ENCODE peak calls at places on chromosomes 13 and 19, in eight cellular contexts. One of them, this sample, is unnamed.

GRCh38 chr13:20161275-20161950 is 561 bp upstream of the GJA3 start:
- DNase-seq in testis: peak
- DNase-seq in heart right ventricle: peak
- DNase-seq in endodermal cell: peak
- DNase-seq in CD8-positive, alpha-beta T cell: peak
- DNase-seq in cardiac muscle cell: peak
- DNase-seq in PC-9: no peak
- DNase-seq in IMR-90: no peak
- DNase-seq in this sample: no peak

GRCh38 chr13:86569119-86569518 is 769.9 kb upstream of the SLITRK6 start:
- DNase-seq in testis: no peak
- DNase-seq in heart right ventricle: no peak
- DNase-seq in endodermal cell: no peak
- DNase-seq in CD8-positive, alpha-beta T cell: no peak
- DNase-seq in cardiac muscle cell: no peak
- DNase-seq in PC-9: no peak
- DNase-seq in IMR-90: peak
- DNase-seq in this sample: no peak

GRCh38 chr19:56294557-56294956 is 20.1 kb downstream of the ZSCAN5A start:
- DNase-seq in testis: no peak
- DNase-seq in heart right ventricle: no peak
- DNase-seq in endodermal cell: no peak
- DNase-seq in CD8-positive, alpha-beta T cell: no peak
- DNase-seq in cardiac muscle cell: no peak
- DNase-seq in PC-9: no peak
- DNase-seq in IMR-90: peak
- DNase-seq in this sample: peak

GRCh38 chr13:109151696-109152095 is 522.3 kb downstream of the MYO16 start:
- DNase-seq in testis: no peak
- DNase-seq in heart right ventricle: no peak
- DNase-seq in endodermal cell: peak
- DNase-seq in CD8-positive, alpha-beta T cell: no peak
- DNase-seq in cardiac muscle cell: no peak
- DNase-seq in PC-9: no peak
- DNase-seq in IMR-90: no peak
- DNase-seq in this sample: peak

GRCh38 chr19:51799311-51799997 is 4.5 kb downstream of the FPR3 start:
- DNase-seq in testis: peak
- DNase-seq in heart right ventricle: peak
- DNase-seq in endodermal cell: no peak
- DNase-seq in CD8-positive, alpha-beta T cell: no peak
- DNase-seq in cardiac muscle cell: no peak
- DNase-seq in PC-9: peak
- DNase-seq in IMR-90: peak
- DNase-seq in this sample: peak

GRCh38 chr13:84131249-84131648 is 249.0 kb upstream of the SLITRK1 start:
- DNase-seq in testis: no peak
- DNase-seq in heart right ventricle: no peak
- DNase-seq in endodermal cell: no peak
- DNase-seq in CD8-positive, alpha-beta T cell: no peak
- DNase-seq in cardiac muscle cell: no peak
- DNase-seq in PC-9: no peak
- DNase-seq in IMR-90: no peak
- DNase-seq in this sample: no peak

GRCh38 chr19:13355356-13355755 is 150.9 kb downstream of the CACNA1A start:
- DNase-seq in testis: no peak
- DNase-seq in heart right ventricle: no peak
- DNase-seq in endodermal cell: no peak
- DNase-seq in CD8-positive, alpha-beta T cell: no peak
- DNase-seq in cardiac muscle cell: no peak
- DNase-seq in PC-9: no peak
- DNase-seq in IMR-90: no peak
- DNase-seq in this sample: no peak

GRCh38 chr19:49145485-49146407 is 9.4 kb downstream of the HRC start:
- DNase-seq in testis: peak
- DNase-seq in heart right ventricle: peak
- DNase-seq in endodermal cell: peak
- DNase-seq in CD8-positive, alpha-beta T cell: peak
- DNase-seq in cardiac muscle cell: peak
- DNase-seq in PC-9: peak
- DNase-seq in IMR-90: peak
- DNase-seq in this sample: peak

DNA sequence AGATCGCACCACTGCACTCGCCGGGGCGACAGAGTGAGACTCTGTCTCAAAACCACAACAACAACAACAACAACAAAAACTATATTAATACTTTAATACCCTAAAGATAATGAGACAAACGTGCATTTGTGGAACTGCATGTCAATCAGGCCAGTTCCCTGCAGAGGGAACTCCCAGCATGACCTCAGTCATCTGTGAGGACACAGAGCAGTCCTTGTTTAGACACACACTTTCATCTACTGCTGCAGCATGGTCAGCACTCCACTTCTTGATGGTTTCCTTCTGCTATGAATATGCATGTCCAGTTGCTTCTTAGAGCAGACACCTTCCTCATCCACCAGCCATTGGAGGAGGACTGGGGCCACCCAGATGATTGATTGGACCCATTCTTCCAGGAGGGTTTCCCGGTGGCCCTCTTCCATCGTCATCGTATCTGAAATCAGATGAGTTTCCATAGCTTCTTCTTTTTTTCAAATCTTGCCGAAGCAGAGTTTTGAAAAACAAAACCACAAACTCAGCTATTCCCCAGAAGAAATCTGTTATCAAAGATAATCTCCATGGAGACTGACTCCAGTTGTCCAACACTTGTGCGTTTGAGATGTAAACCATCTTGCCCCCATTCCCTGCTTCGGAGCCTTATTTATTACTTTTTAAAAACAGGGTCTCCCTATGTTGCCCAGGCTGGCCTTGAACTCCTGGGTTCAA is 26.5 kb downstream of the ZNF607 start:
- DNase-seq in testis: no peak
- DNase-seq in heart right ventricle: no peak
- DNase-seq in endodermal cell: no peak
- DNase-seq in CD8-positive, alpha-beta T cell: no peak
- DNase-seq in cardiac muscle cell: no peak
- DNase-seq in PC-9: no peak
- DNase-seq in IMR-90: no peak
- DNase-seq in this sample: no peak
- H3K4me3 ChIP-seq in testis: peak
- H3K4me3 ChIP-seq in heart right ventricle: no peak
- H3K4me3 ChIP-seq in endodermal cell: no peak
- H3K4me3 ChIP-seq in CD8-positive, alpha-beta T cell: no peak
- H3K4me3 ChIP-seq in cardiac muscle cell: no peak
- H3K4me3 ChIP-seq in PC-9: no peak
- H3K4me3 ChIP-seq in IMR-90: no peak
- H3K4me3 ChIP-seq in this sample: no peak

GRCh38 chr19:2982556-2982955 is 5.2 kb downstream of the TLE6 start:
- DNase-seq in testis: no peak
- DNase-seq in heart right ventricle: no peak
- DNase-seq in endodermal cell: no peak
- DNase-seq in CD8-positive, alpha-beta T cell: no peak
- DNase-seq in cardiac muscle cell: no peak
- DNase-seq in PC-9: no peak
- DNase-seq in IMR-90: no peak
- DNase-seq in this sample: no peak

GRCh38 chr19:2981898-2982297 is 4.5 kb downstream of the TLE6 start:
- DNase-seq in testis: no peak
- DNase-seq in heart right ventricle: no peak
- DNase-seq in endodermal cell: no peak
- DNase-seq in CD8-positive, alpha-beta T cell: no peak
- DNase-seq in cardiac muscle cell: no peak
- DNase-seq in PC-9: no peak
- DNase-seq in IMR-90: no peak
- DNase-seq in this sample: no peak

GRCh38 chr19:2984196-2984490 is 6.8 kb downstream of the TLE6 start:
- DNase-seq in testis: no peak
- DNase-seq in heart right ventricle: no peak
- DNase-seq in endodermal cell: peak
- DNase-seq in CD8-positive, alpha-beta T cell: no peak
- DNase-seq in cardiac muscle cell: no peak
- DNase-seq in PC-9: no peak
- DNase-seq in IMR-90: no peak
- DNase-seq in this sample: no peak

GRCh38 chr19:2983351-2984195 is 6.2 kb downstream of the TLE6 start:
- DNase-seq in testis: peak
- DNase-seq in heart right ventricle: peak
- DNase-seq in endodermal cell: no peak
- DNase-seq in CD8-positive, alpha-beta T cell: no peak
- DNase-seq in cardiac muscle cell: peak
- DNase-seq in PC-9: peak
- DNase-seq in IMR-90: peak
- DNase-seq in this sample: peak

DNA sequence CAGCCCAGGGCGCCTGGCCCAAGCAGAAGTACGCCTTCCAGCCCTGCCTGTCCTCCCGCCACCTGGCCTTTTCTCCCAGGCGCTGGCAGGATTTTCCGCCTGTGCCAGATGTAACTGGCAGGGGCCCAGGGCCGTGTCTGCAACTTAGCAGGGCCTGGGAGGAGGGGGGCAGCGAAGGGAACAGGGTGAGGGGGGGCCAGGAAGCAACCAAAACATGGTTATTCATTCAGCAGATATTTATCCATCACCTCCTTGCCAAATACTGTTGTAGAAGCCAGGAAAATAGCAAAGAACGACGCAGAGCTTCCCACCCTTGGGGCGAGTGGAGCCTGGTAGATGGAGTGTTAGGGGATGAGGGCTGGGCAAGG is 5.6 kb downstream of the TLE6 start:
- DNase-seq in testis: peak
- DNase-seq in heart right ventricle: peak
- DNase-seq in endodermal cell: peak
- DNase-seq in CD8-positive, alpha-beta T cell: no peak
- DNase-seq in cardiac muscle cell: peak
- DNase-seq in PC-9: peak
- DNase-seq in IMR-90: peak
- DNase-seq in this sample: no peak
- H3K27ac ChIP-seq in testis: peak
- H3K27ac ChIP-seq in heart right ventricle: peak
- H3K27ac ChIP-seq in endodermal cell: no peak
- H3K27ac ChIP-seq in CD8-positive, alpha-beta T cell: no peak
- H3K27ac ChIP-seq in cardiac muscle cell: peak
- H3K27ac ChIP-seq in PC-9: no peak
- H3K27ac ChIP-seq in IMR-90: peak
- H3K27ac ChIP-seq in this sample: no peak

GRCh38 chr19:18868380-18869230 is 27.4 kb downstream of the CERS1 start:
- DNase-seq in testis: no peak
- DNase-seq in heart right ventricle: no peak
- DNase-seq in endodermal cell: no peak
- DNase-seq in CD8-positive, alpha-beta T cell: peak
- DNase-seq in cardiac muscle cell: no peak
- DNase-seq in PC-9: no peak
- DNase-seq in IMR-90: no peak
- DNase-seq in this sample: no peak

GRCh38 chr19:18871543-18871942 is 24.4 kb downstream of the CERS1 start:
- DNase-seq in testis: no peak
- DNase-seq in heart right ventricle: no peak
- DNase-seq in endodermal cell: peak
- DNase-seq in CD8-positive, alpha-beta T cell: no peak
- DNase-seq in cardiac muscle cell: no peak
- DNase-seq in PC-9: no peak
- DNase-seq in IMR-90: no peak
- DNase-seq in this sample: no peak

GRCh38 chr19:18870531-18871172 is 25.3 kb downstream of the CERS1 start:
- DNase-seq in testis: no peak
- DNase-seq in heart right ventricle: no peak
- DNase-seq in endodermal cell: no peak
- DNase-seq in CD8-positive, alpha-beta T cell: no peak
- DNase-seq in cardiac muscle cell: no peak
- DNase-seq in PC-9: no peak
- DNase-seq in IMR-90: no peak
- DNase-seq in this sample: no peak

GRCh38 chr19:18869231-18869575 is 26.8 kb downstream of the CERS1 start:
- DNase-seq in testis: no peak
- DNase-seq in heart right ventricle: no peak
- DNase-seq in endodermal cell: no peak
- DNase-seq in CD8-positive, alpha-beta T cell: peak
- DNase-seq in cardiac muscle cell: no peak
- DNase-seq in PC-9: no peak
- DNase-seq in IMR-90: no peak
- DNase-seq in this sample: no peak

GRCh38 chr19:18869781-18870530 is 26.0 kb downstream of the CERS1 start:
- DNase-seq in testis: no peak
- DNase-seq in heart right ventricle: no peak
- DNase-seq in endodermal cell: peak
- DNase-seq in CD8-positive, alpha-beta T cell: no peak
- DNase-seq in cardiac muscle cell: no peak
- DNase-seq in PC-9: no peak
- DNase-seq in IMR-90: no peak
- DNase-seq in this sample: no peak
- H3K4me3 ChIP-seq in testis: no peak
- H3K4me3 ChIP-seq in heart right ventricle: no peak
- H3K4me3 ChIP-seq in endodermal cell: no peak
- H3K4me3 ChIP-seq in CD8-positive, alpha-beta T cell: no peak
- H3K4me3 ChIP-seq in cardiac muscle cell: no peak
- H3K4me3 ChIP-seq in PC-9: no peak
- H3K4me3 ChIP-seq in IMR-90: no peak
- H3K4me3 ChIP-seq in this sample: no peak

DNA sequence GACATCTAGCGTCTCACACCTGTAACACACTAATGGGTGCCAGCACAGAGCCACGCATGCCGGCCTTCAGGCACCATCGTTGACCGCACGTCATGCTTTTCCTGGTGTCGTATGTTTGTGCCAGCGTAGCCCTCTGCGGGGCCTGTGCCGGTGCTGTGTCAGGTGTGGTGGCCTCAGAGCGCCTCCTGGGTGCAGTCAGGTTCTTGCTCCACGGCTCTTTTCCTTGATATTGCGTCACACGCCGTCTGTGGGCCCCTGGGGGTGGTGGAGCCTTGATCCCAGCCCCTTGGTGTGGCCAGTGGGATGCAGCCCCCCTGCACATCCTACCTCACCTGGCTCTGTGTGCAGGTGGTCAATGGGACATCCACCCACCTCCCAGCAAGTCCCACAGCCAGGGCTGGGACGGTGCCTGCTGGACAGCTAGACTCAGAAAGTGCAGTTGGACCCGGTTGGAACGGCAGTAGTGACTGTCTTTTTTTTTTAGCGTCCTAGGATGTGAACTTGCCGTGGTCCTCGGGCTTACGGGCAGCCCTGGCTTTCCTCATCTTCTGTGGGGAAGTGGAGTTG is 24.5 kb downstream of the TFDP1 start:
- DNase-seq in testis: no peak
- DNase-seq in heart right ventricle: no peak
- DNase-seq in endodermal cell: no peak
- DNase-seq in CD8-positive, alpha-beta T cell: no peak
- DNase-seq in cardiac muscle cell: no peak
- DNase-seq in PC-9: no peak
- DNase-seq in IMR-90: no peak
- DNase-seq in this sample: no peak
- H3K27ac ChIP-seq in testis: no peak
- H3K27ac ChIP-seq in heart right ventricle: no peak
- H3K27ac ChIP-seq in endodermal cell: no peak
- H3K27ac ChIP-seq in CD8-positive, alpha-beta T cell: no peak
- H3K27ac ChIP-seq in cardiac muscle cell: no peak
- H3K27ac ChIP-seq in PC-9: no peak
- H3K27ac ChIP-seq in IMR-90: no peak
- H3K27ac ChIP-seq in this sample: no peak

GRCh38 chr19:2428756-2429711 is 1.6 kb upstream of the TIMM13 start:
- DNase-seq in testis: no peak
- DNase-seq in heart right ventricle: no peak
- DNase-seq in endodermal cell: peak
- DNase-seq in CD8-positive, alpha-beta T cell: peak
- DNase-seq in cardiac muscle cell: no peak
- DNase-seq in PC-9: no peak
- DNase-seq in IMR-90: no peak
- DNase-seq in this sample: no peak
- H3K4me3 ChIP-seq in testis: no peak
- H3K4me3 ChIP-seq in heart right ventricle: no peak
- H3K4me3 ChIP-seq in endodermal cell: no peak
- H3K4me3 ChIP-seq in CD8-positive, alpha-beta T cell: no peak
- H3K4me3 ChIP-seq in cardiac muscle cell: no peak
- H3K4me3 ChIP-seq in PC-9: no peak
- H3K4me3 ChIP-seq in IMR-90: no peak
- H3K4me3 ChIP-seq in this sample: no peak